ENCODE peak calls at places on chromosomes 3 and 15, in six cellular contexts. T is kidney epithelial cell; S is CD8-positive, alpha-beta T cell; W is fibroblast of the aortic adventitia; B is fibroblast of mammary gland; Z is astrocyte of the cerebellum. V is an unnamed sample.

GRCh38 chr15:90189781-90190467 is 11.2 kb upstream of the SEMA4B start:
- DNase-seq in W (no peak), S (no peak), Z (no peak), B (no peak), T (no peak), V (no peak)

GRCh38 chr15:55389276-55389631 is 18.9 kb downstream of the CCPG1 start:
- DNase-seq in S (no peak), W (no peak), T (no peak), B (peak), Z (no peak), V (peak)

GRCh38 chr15:87142096-87142495 is 1062.4 kb downstream of the AGBL1 start:
- DNase-seq in T (no peak), B (no peak), Z (no peak), W (no peak), S (no peak), V (no peak)

GRCh38 chr15:39582977-39583585 is 2.2 kb downstream of the THBS1 start:
- DNase-seq in S (no peak), W (peak), T (no peak), B (peak), Z (no peak), V (no peak)

GRCh38 chr15:75862796-75863195 is 19.5 kb downstream of the UBE2Q2 start:
- DNase-seq in S (no peak), W (no peak), Z (no peak), T (no peak), B (no peak), V (no peak)

GRCh38 chr3:133474251-133474801 is 74.5 kb downstream of the BFSP2 start:
- DNase-seq in T (no peak), Z (no peak), S (no peak), B (peak), W (peak), V (peak)

GRCh38 chr3:81851166-81851565 is 89.7 kb upstream of the GBE1 start:
- DNase-seq in Z (no peak), W (peak), S (no peak), B (no peak), T (no peak), V (no peak)

GRCh38 chr3:128875556-128876120 is 3.8 kb upstream of the ACAD9 start:
- DNase-seq in B (no peak), T (no peak), Z (no peak), S (peak), W (no peak), V (peak)

GRCh38 chr3:188899887-188900286 is 271.9 kb upstream of the TPRG1 start:
- DNase-seq in Z (no peak), W (no peak), T (no peak), S (no peak), B (no peak), V (no peak)

GRCh38 chr3:42728056-42728455 is 25.5 kb upstream of the HHATL start:
- DNase-seq in Z (no peak), S (no peak), W (no peak), B (no peak), T (no peak), V (no peak)

GRCh38 chr3:128491900-128492352 is 1.1 kb downstream of the GATA2 start:
- DNase-seq in B (no peak), S (no peak), T (no peak), W (no peak), Z (no peak), V (no peak)

GRCh38 chr15:25830844-25831443 is 32.2 kb downstream of the ATP10A start:
- DNase-seq in W (peak), Z (peak), B (peak), T (peak), S (no peak), V (peak)

GRCh38 chr3:134804508-134805480 is 9.7 kb downstream of the EPHB1 start:
- DNase-seq in B (no peak), Z (no peak), W (no peak), S (no peak), T (no peak), V (no peak)

GRCh38 chr15:70189826-70190225 is 92.1 kb upstream of the TLE3 start:
- DNase-seq in B (no peak), S (no peak), Z (no peak), T (no peak), W (no peak), V (no peak)

GRCh38 chr3:23629181-23629893 is 176.4 kb upstream of the UBE2E1 start:
- DNase-seq in B (peak), T (no peak), W (peak), S (no peak), Z (peak), V (peak)

GRCh38 chr3:177401375-177401774 is 204.1 kb upstream of the TBL1XR1 start:
- DNase-seq in W (no peak), T (no peak), B (no peak), S (no peak), Z (no peak), V (no peak)

GRCh38 chr3:106839576-106840280 is 537.5 kb upstream of the CCDC54 start:
- DNase-seq in Z (peak), B (no peak), S (no peak), T (no peak), W (peak), V (peak)

GRCh38 chr3:111351334-111351733 is 190.7 kb upstream of the CD96 start:
- DNase-seq in T (no peak), W (no peak), S (no peak), Z (no peak), B (no peak), V (no peak)

GRCh38 chr3:61031503-61031902 is 219.7 kb downstream of the FHIT start:
- DNase-seq in T (no peak), B (no peak), Z (no peak), S (no peak), W (no peak), V (no peak)

GRCh38 chr3:128783774-128784173 is 57.8 kb downstream of the RAB7A start:
- DNase-seq in Z (no peak), B (no peak), T (no peak), W (no peak), S (no peak), V (no peak)

GRCh38 chr3:181402347-181402746 is 309.4 kb upstream of the SOX2 start:
- DNase-seq in T (no peak), S (no peak), B (no peak), W (no peak), Z (no peak), V (no peak)

GRCh38 chr15:65856821-65857455 is 12.4 kb upstream of the RAB11A start:
- DNase-seq in S (peak), Z (peak), T (no peak), B (peak), W (peak), V (peak)

GRCh38 chr3:61442696-61443095 is 118.7 kb upstream of the PTPRG start:
- DNase-seq in W (peak), T (no peak), B (peak), S (no peak), Z (no peak), V (peak)

GRCh38 chr3:27905625-27906024 is 183.5 kb upstream of the EOMES start:
- DNase-seq in W (no peak), S (peak), Z (no peak), B (no peak), T (no peak), V (no peak)

GRCh38 chr15:58232273-58233065 is 94.3 kb downstream of the AQP9 start:
- DNase-seq in S (no peak), T (no peak), W (no peak), B (no peak), Z (no peak), V (no peak)

GRCh38 chr3:143363276-143363675 is 243.7 kb downstream of the CHST2 start:
- DNase-seq in T (peak), Z (peak), W (no peak), S (no peak), B (peak), V (peak)

GRCh38 chr3:37174532-37175126 is at the start of gene LRRFIP2:
- DNase-seq in B (peak), S (no peak), W (peak), Z (no peak), T (no peak), V (peak)

GRCh38 chr15:99440551-99441426 is 125.0 kb upstream of the MEF2A start:
- DNase-seq in B (no peak), S (peak), T (no peak), W (no peak), Z (no peak), V (no peak)

GRCh38 chr3:11238057-11238456 is 34.1 kb upstream of the ATG7 start:
- DNase-seq in W (peak), Z (peak), S (no peak), T (peak), B (peak), V (peak)

GRCh38 chr3:71271616-71272015 is 311.9 kb downstream of the FOXP1 start:
- DNase-seq in T (no peak), W (no peak), S (no peak), Z (peak), B (no peak), V (no peak)

GRCh38 chr3:98817546-98817945 is 54.4 kb downstream of the ST3GAL6 start:
- DNase-seq in T (no peak), S (no peak), W (peak), B (peak), Z (peak), V (peak)

GRCh38 chr15:78098131-78098755 is 5.9 kb downstream of the SH2D7 start:
- DNase-seq in B (no peak), Z (no peak), S (no peak), W (no peak), T (no peak), V (no peak)

GRCh38 chr3:24900202-24900601 is 405.6 kb upstream of the THRB start:
- DNase-seq in Z (no peak), B (no peak), W (no peak), T (no peak), S (no peak), V (no peak)

GRCh38 chr3:11385908-11386307 is 113.7 kb downstream of the ATG7 start:
- DNase-seq in W (peak), B (peak), Z (no peak), S (no peak), T (peak), V (peak)

GRCh38 chr3:52830535-52831258 is at the start of gene ITIH4:
- DNase-seq in W (peak), T (no peak), S (no peak), Z (no peak), B (no peak), V (no peak)

GRCh38 chr3:190319660-190320059 is 2.6 kb downstream of the CLDN1 start:
- DNase-seq in B (no peak), S (no peak), W (no peak), T (no peak), Z (no peak), V (no peak)

GRCh38 chr3:38129058-38129457 is 7.9 kb downstream of the ACAA1 start:
- DNase-seq in T (no peak), S (peak), B (no peak), W (no peak), Z (no peak), V (no peak)

GRCh38 chr3:29697989-29698388 is 417.1 kb downstream of the RBMS3 start:
- DNase-seq in Z (no peak), S (no peak), W (no peak), T (no peak), B (peak), V (peak)

GRCh38 chr3:131217296-131217741 is 164.3 kb upstream of the NUDT16 start:
- DNase-seq in B (peak), Z (no peak), S (no peak), W (no peak), T (no peak), V (peak)
- H3K4me3 ChIP-seq in B (no peak), Z (no peak), S (no peak), W (no peak), T (no peak), V (no peak)

DNA sequence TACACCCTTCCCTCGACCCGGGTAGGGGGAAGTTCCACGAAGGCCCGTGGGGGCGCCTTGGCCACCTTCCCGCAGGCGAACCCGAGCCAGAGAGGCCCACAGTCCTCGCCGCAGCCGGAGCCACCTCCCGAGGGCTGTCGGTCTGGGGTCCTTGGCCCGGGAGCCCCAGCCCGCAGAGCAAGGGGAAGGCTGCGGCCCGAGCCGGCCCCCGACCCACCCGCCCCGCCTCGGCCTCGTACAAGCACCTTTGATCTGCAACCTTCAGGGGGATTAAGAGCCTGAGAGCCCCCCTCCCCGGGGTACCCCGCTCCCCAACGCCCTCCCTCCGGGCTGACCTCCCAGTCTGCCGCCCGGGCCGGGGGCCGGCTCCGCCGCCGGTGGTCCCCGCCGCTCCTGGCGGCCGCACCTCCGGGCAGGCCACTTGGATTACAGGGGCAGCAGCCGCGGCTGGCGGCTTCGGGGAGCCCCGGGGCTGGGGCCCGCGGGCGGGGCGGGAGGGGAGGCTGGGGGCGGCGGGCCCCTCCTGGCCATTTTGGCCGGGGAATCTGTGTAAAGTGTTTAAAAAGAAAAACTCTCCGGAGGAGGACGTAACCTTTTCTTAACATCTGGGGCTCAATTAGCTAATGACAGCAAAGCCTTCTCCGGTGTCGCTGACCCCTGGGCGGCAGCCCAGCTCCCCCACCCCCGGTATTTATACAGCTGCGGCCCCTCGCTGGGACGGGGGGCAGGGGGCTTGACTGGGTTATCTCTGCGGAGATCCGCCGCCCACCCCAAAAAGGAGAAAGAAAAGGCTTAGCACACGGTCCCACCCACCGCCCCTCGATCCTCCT is 40.2 kb downstream of the EPHB3 start:
- DNase-seq in T (no peak), B (no peak), S (no peak), Z (no peak), W (no peak), V (no peak)
- TF ChIP-seq CTCF in T (no peak), B (no peak), S (no peak), Z (no peak), W (no peak), V (no peak)

DNA sequence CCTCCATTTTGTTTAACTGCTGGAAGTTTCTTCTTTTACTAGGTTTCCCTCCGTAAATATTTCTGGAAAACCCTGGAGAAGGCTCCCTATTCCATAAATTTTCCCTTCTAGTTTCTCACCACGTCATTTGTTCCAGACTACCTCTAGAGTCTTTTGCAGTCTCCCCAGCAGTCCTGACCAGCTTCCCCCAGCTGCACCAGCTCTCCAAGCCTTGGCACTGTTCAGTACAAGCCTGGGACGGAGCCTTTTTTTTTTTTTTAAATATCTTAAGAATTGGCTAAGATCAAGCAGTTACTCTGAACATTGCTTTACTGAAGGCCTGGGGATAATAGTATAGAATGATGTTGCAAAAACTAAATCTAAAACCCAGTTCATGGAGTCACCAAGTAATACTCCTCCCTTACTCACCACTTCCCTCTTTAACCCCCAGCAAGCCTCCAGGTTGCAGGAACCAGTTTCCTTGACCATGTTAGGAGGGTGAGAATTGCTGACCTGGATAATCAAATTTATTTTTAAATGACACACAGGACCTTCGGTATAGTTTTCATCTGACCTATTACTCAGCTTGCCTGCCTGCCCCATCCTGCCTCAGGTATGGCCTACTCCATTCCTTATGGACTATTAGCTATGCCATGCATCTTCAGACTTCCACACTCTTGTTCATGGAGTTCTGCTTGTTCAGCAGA is 723 bp downstream of the RTP4 start:
- DNase-seq in T (no peak), W (peak), Z (no peak), B (peak), S (no peak), V (no peak)
- H3K4me3 ChIP-seq in T (no peak), W (peak), Z (no peak), B (peak), S (peak), V (peak)

DNA sequence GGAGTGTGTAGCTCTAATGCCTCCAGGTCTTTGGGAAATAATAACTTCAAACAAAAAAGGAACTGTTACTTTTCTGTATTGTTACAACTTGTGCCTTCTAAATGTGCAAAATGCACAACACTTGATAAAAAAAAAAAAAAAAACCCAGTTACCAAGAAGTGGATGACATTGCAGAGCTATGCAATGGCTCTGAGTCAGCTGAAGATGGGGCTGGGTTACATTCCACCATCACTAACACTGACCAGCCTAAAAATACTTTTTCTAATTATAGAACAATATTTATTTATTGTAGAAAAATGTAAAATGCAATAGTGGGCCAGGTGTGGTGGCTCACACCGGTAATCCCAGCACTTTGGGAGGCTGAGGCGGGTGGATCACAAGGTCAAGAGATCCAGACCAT is 65.8 kb upstream of the MANF start:
- DNase-seq in S (no peak), T (no peak), Z (no peak), W (peak), B (no peak), V (peak)
- TF ChIP-seq CTCF in S (no peak), T (no peak), Z (no peak), W (no peak), B (no peak), V (no peak)

GRCh38 chr3:8741581-8742355 is 8.2 kb downstream of the CAV3 start:
- DNase-seq in Z (peak), W (peak), B (peak), T (peak), S (no peak), V (peak)
- H3K4me3 ChIP-seq in Z (peak), W (peak), B (no peak), T (no peak), S (no peak), V (no peak)

DNA sequence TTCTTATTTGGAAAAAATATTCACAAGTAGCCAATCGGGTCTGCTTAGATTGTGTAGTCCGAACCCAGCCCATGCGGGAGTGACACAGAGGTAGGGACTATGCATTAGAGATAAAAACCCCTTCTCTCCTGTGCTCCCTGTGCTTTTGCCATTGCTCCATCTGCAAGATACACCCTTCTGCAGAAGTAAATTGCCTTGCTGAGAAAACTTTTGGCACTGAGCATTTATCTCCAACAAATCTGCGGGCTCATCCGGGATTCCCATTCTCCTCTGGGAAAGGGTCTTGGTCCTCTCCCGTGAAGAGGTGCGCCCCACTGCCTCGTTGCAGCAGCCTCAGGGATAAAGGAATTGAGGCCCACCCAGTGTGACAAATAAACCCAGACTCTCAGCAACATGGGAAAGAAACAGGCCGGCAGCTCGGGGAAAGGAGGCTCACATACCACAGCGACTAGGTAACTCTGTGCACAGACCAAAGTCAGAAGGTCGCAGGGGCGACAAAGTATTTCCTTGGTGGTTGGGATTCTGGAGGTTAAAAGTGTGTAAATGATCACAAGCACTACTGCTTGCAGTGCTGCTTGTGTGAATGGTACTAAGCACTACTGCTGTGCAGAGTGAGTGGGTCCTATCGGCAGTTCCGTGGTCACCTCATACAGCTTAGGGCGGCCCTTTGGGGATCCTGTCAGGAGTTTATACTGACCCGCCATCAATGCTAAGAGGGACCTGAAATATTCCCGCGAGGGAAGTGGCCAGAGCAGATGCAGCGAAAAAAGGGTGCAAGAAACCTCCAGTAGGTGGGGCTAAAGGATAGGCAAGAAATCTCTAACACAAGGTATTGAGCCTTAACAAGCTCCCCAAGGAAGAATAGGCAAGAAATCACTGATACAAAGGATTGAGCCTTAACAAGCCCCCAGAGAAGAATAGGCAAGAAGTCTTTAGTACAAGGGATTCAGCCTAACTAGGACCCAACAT is 54.3 kb downstream of the GSK3B start:
- DNase-seq in T (no peak), Z (no peak), B (no peak), W (no peak), S (no peak), V (peak)
- TF ChIP-seq CTCF in T (no peak), Z (no peak), B (peak), W (no peak), S (no peak), V (no peak)

GRCh38 chr3:49172616-49173041 is 1.2 kb downstream of the KLHDC8B start:
- DNase-seq in Z (no peak), S (no peak), T (no peak), W (no peak), B (no peak), V (no peak)
- H3K4me3 ChIP-seq in Z (peak), S (no peak), T (no peak), W (peak), B (no peak), V (peak)

DNA sequence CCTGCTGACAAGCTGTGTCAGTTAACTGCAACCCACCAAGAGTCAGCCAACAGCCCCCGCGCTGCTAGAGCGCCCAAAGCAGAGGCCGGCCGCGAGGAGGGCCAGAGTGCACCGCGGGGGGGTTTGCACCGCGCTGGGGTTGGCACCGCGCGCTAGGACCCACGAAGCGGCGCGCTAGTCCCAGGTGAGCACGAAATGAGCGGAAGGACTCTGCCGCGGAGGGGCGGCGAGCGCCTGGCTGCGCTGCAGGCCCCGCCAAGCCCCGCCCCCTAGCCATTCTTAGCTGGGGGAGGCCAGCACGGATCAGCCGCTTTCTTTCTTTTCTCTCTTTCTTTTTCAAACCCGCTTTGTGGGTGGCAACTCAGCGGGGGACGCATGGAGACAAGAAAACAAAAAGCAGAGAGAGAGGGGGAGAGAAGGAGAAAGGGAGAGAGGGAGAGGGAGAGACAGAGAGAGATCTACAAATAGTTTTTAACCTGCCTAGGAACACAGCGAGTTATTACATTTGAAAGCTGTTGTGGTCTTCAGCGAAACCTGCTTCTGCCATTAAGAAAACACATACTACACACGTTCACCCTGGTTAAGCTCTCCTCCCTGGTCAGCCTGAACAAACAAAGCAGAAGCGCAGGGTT is 6.9 kb upstream of the FOXB1 start:
- DNase-seq in W (no peak), S (peak), T (no peak), B (no peak), Z (no peak), V (no peak)
- TF ChIP-seq CTCF in W (no peak), S (no peak), T (no peak), B (no peak), Z (no peak), V (no peak)

V was measured in cardiac fibroblast.